ENCODE peak calls at places on chromosome X, in seven cellular contexts. O is ovary; Y is heart left ventricle; I is right lobe of liver; S is Panc1; P is CD8-positive, alpha-beta T cell; M is GM23338. N is an unnamed sample.

GRCh38 chrX:42748067-42748850 is 29.7 kb downstream of the PPP1R2C start:
- DNase-seq in O (no peak), Y (no peak), I (no peak), S (no peak), P (no peak), M (no peak), N (no peak)

GRCh38 chrX:51853251-51853650 is 40.2 kb upstream of the MAGED1 start:
- DNase-seq in O (no peak), Y (no peak), I (no peak), S (no peak), P (no peak), M (peak; percentile 5), N (no peak)

GRCh38 chrX:135421932-135422809 is at the start of gene SMIM10L2A:
- DNase-seq in O (no peak), Y (no peak), I (no peak), S (no peak), P (peak; percentile 27), M (no peak), N (no peak)

GRCh38 chrX:9352683-9353430 is 112.0 kb upstream of the TBL1X start:
- DNase-seq in O (no peak), Y (no peak), I (no peak), S (no peak), P (no peak), M (no peak), N (no peak)

GRCh38 chrX:94058728-94059382 is 384.8 kb downstream of the FAM133A start:
- DNase-seq in O (no peak), Y (no peak), I (no peak), S (no peak), P (no peak), M (peak; percentile 54), N (no peak)

GRCh38 chrX:152853986-152854385 is 23.1 kb downstream of the NSDHL start:
- DNase-seq in O (no peak), Y (no peak), I (no peak), S (no peak), P (no peak), M (no peak), N (no peak)

GRCh38 chrX:128020701-128021100 is 31.5 kb downstream of the ACTRT1 start:
- DNase-seq in O (no peak), Y (no peak), I (no peak), S (peak; percentile 36), P (no peak), M (no peak), N (no peak)

GRCh38 chrX:12975670-12975965 is 708 bp downstream of the TMSB4X start:
- DNase-seq in O (no peak), Y (no peak), I (no peak), S (no peak), P (no peak), M (no peak), N (peak; percentile 52)

GRCh38 chrX:129759576-129760061 is 20.1 kb upstream of the SASH3 start:
- DNase-seq in O (no peak), Y (peak; percentile 35), I (peak; percentile 52), S (no peak), P (peak; percentile 57), M (peak; percentile 2), N (peak; percentile 46)

GRCh38 chrX:36963852-36964251 is 44.3 kb upstream of the FAM47C start:
- DNase-seq in O (no peak), Y (no peak), I (peak; percentile 42), S (no peak), P (no peak), M (no peak), N (no peak)

GRCh38 chrX:47523297-47523696 is 37.7 kb upstream of the ARAF start:
- DNase-seq in O (peak; percentile 91), Y (peak; percentile 80), I (peak; percentile 84), S (no peak), P (peak; percentile 64), M (peak; percentile 72), N (peak; percentile 93)

GRCh38 chrX:24378706-24379105 is 18.3 kb downstream of the SUPT20HL1 start:
- DNase-seq in O (no peak), Y (no peak), I (no peak), S (no peak), P (no peak), M (no peak), N (no peak)

GRCh38 chrX:10246846-10247245 is 90.1 kb downstream of the CLCN4 start:
- DNase-seq in O (no peak), Y (no peak), I (no peak), S (no peak), P (no peak), M (no peak), N (no peak)

GRCh38 chrX:83819304-83819703 is 41.6 kb upstream of the CYLC1 start:
- DNase-seq in O (no peak), Y (no peak), I (no peak), S (no peak), P (no peak), M (peak; percentile 2), N (no peak)

GRCh38 chrX:108734426-108734825 is 1.9 kb downstream of the IRS4 start:
- DNase-seq in O (no peak), Y (no peak), I (no peak), S (no peak), P (no peak), M (no peak), N (no peak)

GRCh38 chrX:133523094-133523493 is 107.8 kb upstream of the GPC4 start:
- DNase-seq in O (no peak), Y (no peak), I (no peak), S (no peak), P (no peak), M (no peak), N (no peak)

GRCh38 chrX:125003746-125004446 is 315.8 kb upstream of the TEX13C start:
- DNase-seq in O (no peak), Y (no peak), I (peak; percentile 48), S (no peak), P (no peak), M (no peak), N (no peak)

GRCh38 chrX:72393836-72394517 is 88.3 kb upstream of the CITED1 start:
- DNase-seq in O (no peak), Y (no peak), I (no peak), S (no peak), P (no peak), M (no peak), N (no peak)

GRCh38 chrX:47707031-47707780 is 48.2 kb upstream of the UXT start:
- DNase-seq in O (no peak), Y (no peak), I (no peak), S (no peak), P (no peak), M (no peak), N (no peak)

GRCh38 chrX:17242470-17242869 is 132.5 kb upstream of the NHS start:
- DNase-seq in O (no peak), Y (peak; percentile 7), I (peak; percentile 39), S (peak; percentile 20), P (no peak), M (peak; percentile 62), N (no peak)

GRCh38 chrX:38513087-38513742 is 48.1 kb upstream of the TSPAN7 start:
- DNase-seq in O (no peak), Y (no peak), I (no peak), S (no peak), P (peak; percentile 19), M (no peak), N (no peak)

GRCh38 chrX:347351-348117 is 28.9 kb upstream of the GTPBP6 start:
- DNase-seq in O (no peak), Y (no peak), I (no peak), S (no peak), P (no peak), M (no peak), N (peak; percentile 12)

GRCh38 chrX:106898462-106898861 is 4.7 kb downstream of the RIPPLY1 start:
- DNase-seq in O (no peak), Y (no peak), I (no peak), S (no peak), P (no peak), M (peak; percentile 67), N (no peak)

DNA sequence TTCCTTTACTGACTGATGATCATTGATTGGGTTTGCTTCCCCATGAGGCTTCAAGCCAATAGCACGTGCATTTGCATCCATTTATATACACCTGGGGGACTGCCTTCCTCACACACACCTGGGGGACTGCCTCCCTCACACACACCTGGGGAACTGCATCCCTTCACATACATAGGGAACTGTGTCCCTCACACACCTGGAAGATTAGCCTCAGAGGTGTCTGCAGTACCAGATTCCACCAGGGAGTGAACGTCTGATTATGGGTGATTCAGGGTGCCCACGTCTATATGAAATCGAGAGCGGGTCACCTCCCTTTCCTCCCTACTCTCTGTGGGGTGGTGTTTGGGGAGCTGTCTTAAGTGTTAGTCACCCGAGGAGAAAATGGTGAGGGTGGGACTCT is 16.9 kb downstream of the CD99 start:
- DNase-seq in O (no peak), Y (no peak), I (no peak), S (no peak), P (no peak), M (no peak), N (no peak)
- H3K4me3 ChIP-seq in O (no peak overlapping the region), Y (no peak overlapping the region), I (no peak overlapping the region), S (no peak overlapping the region), P (no peak overlapping the region), M (no peak overlapping the region), N (no peak overlapping the region)

DNA sequence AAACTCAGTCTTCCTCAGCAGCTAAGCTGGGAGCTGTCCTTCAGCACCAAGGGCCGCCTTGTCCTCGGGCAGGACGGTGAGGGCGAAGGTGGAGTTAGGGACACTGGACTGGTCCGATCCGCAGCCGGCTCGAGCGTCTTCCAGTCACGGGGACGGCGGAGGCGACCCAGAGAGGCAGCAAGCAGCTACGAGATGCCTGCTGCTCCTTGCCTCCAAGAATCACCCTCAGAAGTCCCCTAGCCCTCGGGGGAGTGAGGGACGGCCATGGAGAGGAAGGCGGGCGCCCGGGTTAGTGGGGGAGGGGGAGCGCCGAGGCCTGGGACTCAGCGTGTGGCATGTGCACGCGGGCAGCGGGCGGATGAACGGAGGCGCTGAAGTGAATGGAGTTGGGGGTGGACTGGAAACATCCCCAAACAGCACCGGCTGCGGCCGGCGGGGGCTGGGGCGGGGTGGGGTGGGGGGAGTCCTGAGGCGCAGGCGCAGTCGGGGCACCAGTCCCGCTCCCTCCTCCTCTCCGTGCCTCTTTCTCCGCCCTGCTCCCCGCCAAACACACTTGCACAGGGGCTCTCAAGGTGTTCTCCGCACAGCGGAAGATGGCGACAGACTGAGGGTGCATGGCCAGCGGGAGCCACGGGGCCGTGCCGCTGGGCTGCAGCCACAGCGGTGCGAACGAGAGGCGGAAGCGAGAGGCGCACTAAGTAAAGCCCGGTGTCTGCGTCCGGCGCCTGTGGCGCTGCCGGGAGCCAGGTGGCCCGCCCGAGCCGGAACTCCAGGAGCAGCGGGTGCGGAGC is at the start of gene NALF2:
- DNase-seq in O (peak; percentile 63), Y (peak; percentile 40), I (peak; percentile 62), S (no peak), P (no peak), M (peak; percentile 80), N (peak; percentile 72)
- H3K27ac ChIP-seq in O (no peak within 1 kb of the TSS), Y (no peak within 1 kb of the TSS), I (no peak within 1 kb of the TSS), S (no peak within 1 kb of the TSS), P (no peak within 1 kb of the TSS), M (peak within 1 kb of the TSS; percentile 63), N (peak within 1 kb of the TSS; percentile 85)

GRCh38 chrX:153966841-153967535 is 4.6 kb downstream of the HCFC1 start:
- DNase-seq in O (no peak), Y (no peak), I (no peak), S (no peak), P (peak; percentile 66), M (no peak), N (peak; percentile 53)
- H3K4me3 ChIP-seq in O (no peak overlapping the region), Y (no peak overlapping the region), I (no peak overlapping the region), S (no peak overlapping the region), P (peak overlapping the region; percentile 94), M (peak overlapping the region; percentile 17), N (no peak overlapping the region)

DNA sequence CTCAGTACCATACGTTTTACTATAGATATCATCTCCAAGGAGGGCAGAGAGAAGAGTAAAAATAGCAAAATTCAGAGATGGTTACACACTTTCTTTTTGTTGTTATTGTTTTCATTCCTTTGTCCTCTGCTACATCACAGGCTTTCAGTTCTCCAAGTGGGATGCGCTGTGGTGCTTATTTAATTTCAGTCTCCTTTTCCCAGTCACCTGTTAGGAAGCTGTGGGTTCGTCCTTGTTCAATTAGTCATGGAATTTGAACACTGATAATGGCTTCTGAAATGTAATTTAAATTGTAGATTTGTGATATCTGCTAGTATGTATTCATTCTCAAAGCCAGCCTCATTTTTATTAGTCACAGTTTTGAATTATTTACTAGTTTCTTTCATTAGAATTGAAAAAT is 38.8 kb upstream of the DHRSX start:
- DNase-seq in O (no peak), Y (no peak), I (no peak), S (no peak), P (no peak), M (no peak), N (no peak)
- H3K27ac ChIP-seq in O (no peak overlapping the region), Y (no peak overlapping the region), I (no peak overlapping the region), S (no peak overlapping the region), P (no peak overlapping the region), M (no peak overlapping the region), N (no peak overlapping the region)